ENCODE peak calls at places on chromosomes 5 and 9, in four cellular contexts. T, O, V and Y are unnamed samples.

GRCh38 chr9:91949946-91950664 is at the start of gene ROR2:
- DNase-seq in T (peak; percentile 81), O (peak; percentile 54), V (peak; percentile 7), Y (peak; percentile 87)

GRCh38 chr9:136017813-136018190 is 56.6 kb upstream of the UBAC1 start:
- DNase-seq in V (no peak), T (no peak), O (no peak), Y (no peak)

GRCh38 chr9:132077881-132078280 is 1.8 kb downstream of the MED27 start:
- DNase-seq in V (no peak), T (no peak), O (no peak), Y (no peak)

GRCh38 chr5:115352571-115352970 is 56.1 kb upstream of the CCDC112 start:
- DNase-seq in T (no peak), O (no peak), V (no peak), Y (no peak)

GRCh38 chr5:123670981-123671557 is 159.1 kb downstream of the CSNK1G3 start:
- DNase-seq in O (peak; percentile 65), T (peak; percentile 42), V (no peak), Y (peak; percentile 47)

GRCh38 chr9:12972608-12973589 is 198.1 kb downstream of the LURAP1L start:
- DNase-seq in V (no peak), O (no peak), T (no peak), Y (no peak)

GRCh38 chr9:112872019-112872418 is 18.7 kb downstream of the SLC46A2 start:
- DNase-seq in O (no peak), T (no peak), V (no peak), Y (peak; percentile 11)

GRCh38 chr5:52841114-52841513 is 53.4 kb downstream of the ITGA1 start:
- DNase-seq in O (no peak), V (no peak), T (no peak), Y (no peak)

GRCh38 chr5:125011419-125011818 is 265.0 kb upstream of the ZNF608 start:
- DNase-seq in V (no peak), T (no peak), O (no peak), Y (no peak)

GRCh38 chr5:172453986-172454354 is 355 bp downstream of the SH3PXD2B start:
- DNase-seq in O (peak; percentile 41), T (peak; percentile 61), V (no peak), Y (no peak)

GRCh38 chr5:1934056-1934394 is 51.3 kb upstream of the IRX4 start:
- DNase-seq in T (no peak), V (no peak), O (no peak), Y (no peak)

GRCh38 chr5:68290260-68290674 is 74.7 kb downstream of the PIK3R1 start:
- DNase-seq in T (no peak), O (no peak), V (no peak), Y (no peak)

GRCh38 chr5:159782995-159783300 is 133.3 kb upstream of the ADRA1B start:
- DNase-seq in V (no peak), T (no peak), O (no peak), Y (no peak)

GRCh38 chr9:122058707-122059106 is 34.4 kb downstream of the TTLL11 start:
- DNase-seq in V (no peak), O (no peak), T (no peak), Y (no peak)